ENCODE peak calls at places on chromosomes 16 and 17, in five cellular contexts. Y is fibroblast of lung, E is choroid plexus epithelial cell, H is cardiac muscle cell, I is heart right ventricle. B is an unnamed sample.

GRCh38 chr16:69055003-69055402 is 50.5 kb upstream of the HAS3 start:
- DNase-seq in Y (no peak), E (no peak), H (no peak), I (no peak), B (no peak)

GRCh38 chr17:57369509-57369945 is 113.2 kb downstream of the MSI2 start:
- DNase-seq in Y (peak), E (peak), H (no peak), I (no peak), B (peak)

GRCh38 chr17:5516060-5516792 is 29.9 kb downstream of the MIS12 start:
- DNase-seq in Y (peak), E (peak), H (no peak), I (no peak), B (peak)

GRCh38 chr16:87778476-87778829 is 12.7 kb upstream of the KLHDC4 start:
- DNase-seq in Y (no peak), E (no peak), H (no peak), I (no peak), B (no peak)

GRCh38 chr17:45768000-45768399 is 16.1 kb upstream of the CRHR1 start:
- DNase-seq in Y (no peak), E (no peak), H (peak), I (no peak), B (no peak)

GRCh38 chr16:70257391-70257790 is 5.7 kb upstream of the EXOSC6 start:
- DNase-seq in Y (no peak), E (no peak), H (no peak), I (no peak), B (peak)

GRCh38 chr17:58388302-58389190 is 28.8 kb downstream of the RNF43 start:
- DNase-seq in Y (no peak), E (peak), H (no peak), I (no peak), B (no peak)

GRCh38 chr17:10380631-10381408 is 8.0 kb upstream of the MYH13 start:
- DNase-seq in Y (peak), E (peak), H (no peak), I (no peak), B (peak)

GRCh38 chr17:56866076-56866475 is 32.1 kb downstream of the DGKE start:
- DNase-seq in Y (no peak), E (no peak), H (peak), I (no peak), B (no peak)

GRCh38 chr17:82647593-82648164 is 565 bp downstream of the WDR45B start:
- DNase-seq in Y (no peak), E (no peak), H (peak), I (peak), B (no peak)

GRCh38 chr16:85369060-85369459 is 244.1 kb upstream of the GSE1 start:
- DNase-seq in Y (no peak), E (no peak), H (no peak), I (no peak), B (no peak)

GRCh38 chr16:46748775-46749705 is 896 bp upstream of the MYLK3 start:
- DNase-seq in Y (no peak), E (no peak), H (peak), I (peak), B (no peak)

GRCh38 chr17:1783271-1783670 is 21.4 kb downstream of the SERPINF1 start:
- DNase-seq in Y (no peak), E (no peak), H (no peak), I (peak), B (peak)

GRCh38 chr17:78791840-78792709 is 10.0 kb upstream of the CYTH1 start:
- DNase-seq in Y (no peak), E (no peak), H (no peak), I (no peak), B (no peak)

GRCh38 chr16:28040039-28040438 is 23.5 kb downstream of the GSG1L start:
- DNase-seq in Y (no peak), E (no peak), H (no peak), I (no peak), B (no peak)

GRCh38 chr17:7408341-7408740 is 696 bp downstream of the NLGN2 start:
- DNase-seq in Y (no peak), E (no peak), H (no peak), I (no peak), B (no peak)

GRCh38 chr16:53417011-53417410 is 17.3 kb upstream of the RBL2 start:
- DNase-seq in Y (peak), E (peak), H (no peak), I (no peak), B (peak)

GRCh38 chr16:3207086-3207953 is 19.3 kb downstream of the OR1F1 start:
- DNase-seq in Y (no peak), E (no peak), H (no peak), I (no peak), B (no peak)

GRCh38 chr16:78118469-78119025 is 19.1 kb downstream of the WWOX start:
- DNase-seq in Y (no peak), E (no peak), H (no peak), I (no peak), B (no peak)

GRCh38 chr17:40016692-40017000 is 1.4 kb downstream of the CSF3 start:
- DNase-seq in Y (no peak), E (no peak), H (no peak), I (no peak), B (no peak)

GRCh38 chr17:70871180-70871818 is 702.0 kb downstream of the KCNJ2 start:
- DNase-seq in Y (peak), E (no peak), H (no peak), I (no peak), B (no peak)

GRCh38 chr17:51819341-51819740 is 339.2 kb downstream of the CA10 start:
- DNase-seq in Y (no peak), E (no peak), H (no peak), I (no peak), B (no peak)

GRCh38 chr17:50986989-50987660 is 121.0 kb upstream of the TOB1 start:
- DNase-seq in Y (peak), E (peak), H (no peak), I (no peak), B (peak)

GRCh38 chr17:81170727-81171494 is 4.9 kb upstream of the AATK start:
- DNase-seq in Y (no peak), E (no peak), H (no peak), I (no peak), B (no peak)

GRCh38 chr16:15403392-15403995 is 7.9 kb downstream of the MPV17L start:
- DNase-seq in Y (no peak), E (peak), H (no peak), I (no peak), B (peak)

GRCh38 chr16:28189237-28189636 is 22.5 kb downstream of the XPO6 start:
- DNase-seq in Y (peak), E (peak), H (no peak), I (no peak), B (no peak)

GRCh38 chr16:85639529-85640253 is 26.6 kb downstream of the GSE1 start:
- DNase-seq in Y (no peak), E (no peak), H (no peak), I (peak), B (no peak)

GRCh38 chr17:72219136-72219823 is 98.5 kb downstream of the SOX9 start:
- DNase-seq in Y (no peak), E (no peak), H (peak), I (no peak), B (no peak)

GRCh38 chr17:7363311-7363710 is 8.4 kb downstream of the TMEM95 start:
- DNase-seq in Y (no peak), E (no peak), H (no peak), I (no peak), B (no peak)

GRCh38 chr17:60526726-60527125 is 684 bp upstream of the APPBP2 start:
- DNase-seq in Y (peak), E (peak), H (no peak), I (no peak), B (peak)

GRCh38 chr16:82993874-82994375 is 367.2 kb downstream of the CDH13 start:
- DNase-seq in Y (no peak), E (no peak), H (no peak), I (no peak), B (no peak)

GRCh38 chr17:81158688-81159590 is 6.4 kb upstream of the PVALEF start:
- DNase-seq in Y (no peak), E (no peak), H (no peak), I (no peak), B (no peak)

GRCh38 chr16:47129755-47130435 is 13.8 kb downstream of the NETO2 start:
- DNase-seq in Y (no peak), E (no peak), H (no peak), I (no peak), B (peak)

GRCh38 chr17:39027037-39027436 is 59.8 kb upstream of the FBXO47 start:
- DNase-seq in Y (peak), E (no peak), H (peak), I (peak), B (no peak)

GRCh38 chr17:42399121-42399520 is 10.9 kb upstream of the STAT3 start:
- DNase-seq in Y (no peak), E (no peak), H (no peak), I (no peak), B (no peak)

DNA sequence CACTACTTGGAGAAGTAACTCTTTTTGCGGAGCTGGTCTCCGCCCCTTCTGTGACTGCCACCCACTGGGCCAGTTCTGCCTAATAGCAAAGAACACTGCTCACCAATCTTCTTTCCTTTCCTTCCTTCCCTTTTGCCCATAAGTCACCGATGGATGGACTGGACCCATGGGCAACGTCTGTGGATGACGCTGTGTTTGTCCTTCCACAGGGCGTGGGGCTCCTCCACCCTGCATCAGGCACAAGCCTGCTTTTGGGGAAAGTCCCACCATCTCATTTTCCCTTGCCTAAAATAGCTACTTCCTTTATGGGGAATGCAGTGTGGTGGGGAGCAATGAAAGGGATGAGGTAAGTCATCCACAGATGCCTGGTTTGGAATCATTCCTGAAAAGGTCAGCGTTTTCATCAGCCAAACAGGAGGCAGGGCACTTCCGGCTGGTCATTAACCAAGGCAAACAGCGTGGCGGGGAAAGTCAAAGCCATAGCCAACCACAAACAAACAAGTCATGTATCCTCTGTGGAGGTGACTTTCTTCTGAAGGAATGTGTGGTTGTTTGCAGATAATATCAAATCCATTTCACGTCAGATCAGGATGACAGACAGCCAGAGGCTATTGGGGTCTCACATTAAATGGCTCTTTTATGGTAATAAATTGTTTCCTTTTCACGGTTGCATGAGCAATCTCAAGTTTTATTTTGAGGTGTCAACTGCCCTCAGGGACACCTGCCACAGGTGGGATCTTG is 30.7 kb upstream of the MED9 start:
- DNase-seq in Y (peak), E (peak), H (no peak), I (no peak), B (peak)
- TF ChIP-seq CTCF in Y (no peak), E (peak), H (no peak), I (no peak), B (no peak)

GRCh38 chr17:55263565-55264272 is 1.0 kb upstream of the HLF start:
- DNase-seq in Y (no peak), E (no peak), H (no peak), I (no peak), B (no peak)
- H3K4me3 ChIP-seq in Y (peak), E (no peak), H (peak), I (no peak), B (no peak)

DNA sequence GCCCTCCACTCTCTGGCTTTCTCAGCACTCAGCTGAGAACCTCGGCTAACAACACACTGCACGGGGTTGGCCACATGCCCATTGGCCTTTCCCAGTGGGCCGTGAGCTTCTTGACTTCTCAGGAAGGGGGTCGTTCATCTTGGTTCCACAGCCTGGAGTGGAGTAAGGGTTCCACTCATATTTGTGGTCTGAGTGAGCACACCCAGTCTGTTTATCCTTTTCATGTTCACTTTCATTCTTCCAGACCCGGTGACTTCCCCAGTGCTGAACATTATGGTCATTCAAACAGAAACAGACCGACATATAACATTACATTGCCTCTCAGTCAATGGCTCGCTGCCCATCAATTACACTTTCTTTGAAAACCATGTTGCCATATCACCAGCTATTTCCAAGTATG is 8.2 kb downstream of the MILR1 start:
- DNase-seq in Y (peak), E (peak), H (no peak), I (no peak), B (peak)
- TF ChIP-seq CTCF in Y (no peak), E (no peak), H (no peak), I (no peak), B (no peak)

GRCh38 chr17:76445697-76446448 is 7.1 kb downstream of the UBE2O start:
- DNase-seq in Y (no peak), E (no peak), H (no peak), I (no peak), B (no peak)

GRCh38 chr17:76447931-76448652 is 4.9 kb downstream of the UBE2O start:
- DNase-seq in Y (no peak), E (no peak), H (peak), I (no peak), B (no peak)

GRCh38 chr17:76449126-76449525 is 3.8 kb downstream of the UBE2O start:
- DNase-seq in Y (no peak), E (no peak), H (no peak), I (no peak), B (no peak)

GRCh38 chr17:76444518-76445311 is 8.2 kb downstream of the UBE2O start:
- DNase-seq in Y (no peak), E (peak), H (no peak), I (no peak), B (peak)

DNA sequence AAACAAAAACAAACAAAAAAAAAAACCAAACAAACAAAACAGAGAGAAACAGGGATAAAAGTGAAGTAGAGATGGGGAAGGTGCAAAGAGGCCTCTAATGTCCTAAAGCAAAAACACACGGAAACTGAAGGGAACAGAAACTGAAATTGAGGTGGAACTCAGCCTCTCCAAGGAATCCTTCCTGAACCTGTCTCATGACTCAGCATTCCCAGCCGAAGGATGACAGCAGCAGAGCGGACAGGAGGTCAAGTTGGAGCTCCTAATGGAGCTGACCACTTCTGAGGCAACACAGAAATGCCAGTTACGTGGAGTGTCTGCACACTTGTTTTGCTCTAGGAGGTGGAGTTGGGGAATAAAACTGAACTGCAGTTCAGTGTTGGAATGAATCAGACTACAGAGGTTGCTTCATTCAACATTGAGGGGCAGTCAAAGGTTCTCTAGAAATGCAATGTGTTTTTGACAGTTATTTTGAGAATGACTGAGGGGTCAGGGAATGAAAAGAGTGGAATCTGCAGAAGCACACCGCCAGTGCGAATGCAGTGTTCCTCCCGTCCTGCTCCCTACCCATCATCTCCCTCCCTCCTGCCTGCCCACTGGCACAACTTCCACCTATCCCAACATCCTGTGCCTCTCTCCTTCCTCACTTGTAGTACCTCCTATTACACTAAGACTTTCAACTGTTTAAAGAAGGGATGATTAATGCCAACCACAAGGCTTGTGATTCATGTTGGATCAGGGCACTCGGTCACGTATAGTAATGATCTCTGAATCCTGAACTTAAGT is 6.3 kb downstream of the UBE2O start:
- DNase-seq in Y (peak), E (peak), H (peak), I (no peak), B (peak)
- H3K4me3 ChIP-seq in Y (no peak), E (no peak), H (no peak), I (no peak), B (peak)

GRCh38 chr17:75634376-75634740 is 1.1 kb downstream of the SMIM5 start:
- DNase-seq in Y (no peak), E (no peak), H (no peak), I (no peak), B (no peak)
- TF ChIP-seq CTCF in Y (no peak), E (no peak), H (no peak), I (no peak), B (no peak)

GRCh38 chr16:81451753-81452680 is 7.4 kb downstream of the CMIP start:
- DNase-seq in Y (no peak), E (no peak), H (no peak), I (no peak), B (peak)
- H3K4me3 ChIP-seq in Y (no peak), E (no peak), H (no peak), I (no peak), B (no peak)

GRCh38 chr17:49898547-49899490 is 51.0 kb upstream of the TAC4 start:
- DNase-seq in Y (no peak), E (peak), H (peak), I (no peak), B (peak)
- TF ChIP-seq CTCF in Y (no peak), E (peak), H (peak), I (no peak), B (no peak)

DNA sequence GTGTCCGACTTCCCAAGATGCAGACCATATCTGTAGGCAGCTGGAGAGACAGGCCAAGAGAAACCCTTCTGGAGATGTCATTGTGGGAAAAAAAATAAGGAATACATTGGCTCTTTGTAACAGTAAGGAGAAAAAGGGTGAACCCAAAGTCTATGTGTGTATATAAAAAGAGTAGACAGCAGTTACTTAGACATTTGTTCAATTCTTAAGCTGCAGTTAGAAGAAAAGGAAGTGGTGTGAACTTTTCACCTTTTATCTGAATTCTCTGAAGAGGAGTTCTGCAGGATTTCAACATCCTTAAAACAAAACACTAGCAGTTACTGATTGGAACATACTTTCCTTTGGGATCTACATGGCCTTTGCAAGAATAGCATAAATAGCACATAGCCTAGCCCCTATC is 21.7 kb downstream of the FAM117A start:
- DNase-seq in Y (no peak), E (peak), H (no peak), I (no peak), B (peak)
- H3K4me3 ChIP-seq in Y (no peak), E (no peak), H (no peak), I (no peak), B (no peak)

B was measured in fibroblast of pulmonary artery.